ENCODE peak calls at places on chromosomes 2 and 18, in nine cellular contexts. W is HCT116; Y is fibroblast of lung; K is heart right ventricle; T is CD8-positive, alpha-beta T cell; V is small intestine; F is HepG2; Q is suprapubic skin; L is gastrocnemius medialis. H is an unnamed sample. For H3K4me1, the result is how much of the 10 kb centered on the place peaks cover.

GRCh38 chr2:224591245-224591644 is 6.1 kb upstream of the CUL3 start:
- DNase-seq in W (no peak), Y (no peak), K (no peak), T (no peak), V (no peak), F (no peak), Q (no peak), L (no peak), H (no peak)

GRCh38 chr2:236753611-236754010 is 184.0 kb downstream of the ACKR3 start:
- DNase-seq in W (no peak), Y (no peak), K (no peak), T (no peak), V (no peak), F (no peak), Q (no peak), L (no peak), H (no peak)

GRCh38 chr2:95325026-95325425 is 27.9 kb downstream of the KCNIP3 start:
- DNase-seq in W (no peak), Y (no peak), K (peak), T (no peak), V (no peak), F (no peak), Q (no peak), L (no peak), H (no peak)

GRCh38 chr18:28108801-28109200 is 68.1 kb downstream of the CDH2 start:
- DNase-seq in W (no peak), Y (peak), K (no peak), T (no peak), V (no peak), F (no peak), Q (no peak), L (no peak), H (peak)

GRCh38 chr2:147499785-147500184 is 345.0 kb upstream of the ACVR2A start:
- DNase-seq in W (no peak), Y (no peak), K (no peak), T (no peak), V (peak), F (no peak), Q (no peak), L (no peak), H (no peak)

GRCh38 chr2:38405917-38406596 is 29.0 kb upstream of the ATL2 start:
- DNase-seq in W (no peak), Y (no peak), K (no peak), T (no peak), V (no peak), F (peak), Q (no peak), L (no peak), H (no peak)

GRCh38 chr2:20612835-20613341 is 38.0 kb downstream of the HS1BP3 start:
- DNase-seq in W (no peak), Y (no peak), K (no peak), T (no peak), V (no peak), F (no peak), Q (no peak), L (no peak), H (no peak)

GRCh38 chr2:74227646-74228045 is 29.2 kb downstream of the MTHFD2 start:
- DNase-seq in W (no peak), Y (no peak), K (no peak), T (no peak), V (no peak), F (peak), Q (no peak), L (no peak), H (no peak)

GRCh38 chr2:84786601-84787000 is 94.3 kb downstream of the TRABD2A start:
- DNase-seq in W (no peak), Y (no peak), K (no peak), T (no peak), V (no peak), F (no peak), Q (no peak), L (no peak), H (no peak)

GRCh38 chr2:119487434-119488244 is 36.6 kb downstream of the SCTR start:
- DNase-seq in W (no peak), Y (no peak), K (no peak), T (no peak), V (peak), F (peak), Q (no peak), L (no peak), H (no peak)

GRCh38 chr18:46591821-46592391 is 65.1 kb downstream of the LOXHD1 start:
- DNase-seq in W (no peak), Y (no peak), K (no peak), T (no peak), V (no peak), F (peak), Q (no peak), L (no peak), H (no peak)

GRCh38 chr2:39787950-39788349 is 8.9 kb upstream of the THUMPD2 start:
- DNase-seq in W (no peak), Y (no peak), K (no peak), T (no peak), V (no peak), F (no peak), Q (no peak), L (no peak), H (no peak)

GRCh38 chr2:104849618-104850097 is 4.3 kb upstream of the POU3F3 start:
- DNase-seq in W (peak), Y (peak), K (peak), T (peak), V (peak), F (peak), Q (no peak), L (no peak), H (peak)

GRCh38 chr2:96665083-96665569 is 22.6 kb downstream of the FER1L5 start:
- DNase-seq in W (peak), Y (peak), K (no peak), T (no peak), V (no peak), F (peak), Q (no peak), L (peak), H (peak)

GRCh38 chr18:52348209-52348608 is 8.2 kb downstream of the DCC start:
- DNase-seq in W (no peak), Y (peak), K (no peak), T (no peak), V (peak), F (peak), Q (no peak), L (no peak), H (no peak)

GRCh38 chr2:44912660-44913059 is 28.8 kb upstream of the SIX3 start:
- DNase-seq in W (no peak), Y (peak), K (no peak), T (no peak), V (no peak), F (no peak), Q (no peak), L (peak), H (peak)

GRCh38 chr2:48415765-48416515 is 114.0 kb upstream of the STON1 start:
- DNase-seq in W (no peak), Y (no peak), K (no peak), T (no peak), V (no peak), F (peak), Q (no peak), L (no peak), H (no peak)

GRCh38 chr2:26185304-26185928 is 12.5 kb downstream of the GAREM2 start:
- DNase-seq in W (no peak), Y (no peak), K (no peak), T (no peak), V (no peak), F (no peak), Q (no peak), L (no peak), H (no peak)

GRCh38 chr2:188307850-188308283 is 16.2 kb downstream of the GULP1 start:
- DNase-seq in W (no peak), Y (no peak), K (no peak), T (no peak), V (no peak), F (no peak), Q (no peak), L (no peak), H (no peak)

GRCh38 chr18:21857871-21858270 is 117.3 kb downstream of the MIB1 start:
- DNase-seq in W (no peak), Y (no peak), K (no peak), T (no peak), V (no peak), F (no peak), Q (no peak), L (no peak), H (no peak)

GRCh38 chr2:112150447-112150846 is 12.3 kb downstream of the FBLN7 start:
- DNase-seq in W (no peak), Y (peak), K (no peak), T (no peak), V (no peak), F (no peak), Q (no peak), L (no peak), H (no peak)

GRCh38 chr2:88540346-88540745 is 86.9 kb downstream of the EIF2AK3 start:
- DNase-seq in W (no peak), Y (peak), K (no peak), T (no peak), V (no peak), F (no peak), Q (no peak), L (no peak), H (peak)

GRCh38 chr18:69102959-69103358 is 297.7 kb upstream of the DOK6 start:
- DNase-seq in W (peak), Y (peak), K (no peak), T (no peak), V (no peak), F (no peak), Q (no peak), L (no peak), H (no peak)

GRCh38 chr2:180907731-180908130 is 72.7 kb upstream of the UBE2E3 start:
- DNase-seq in W (no peak), Y (peak), K (no peak), T (no peak), V (no peak), F (no peak), Q (no peak), L (no peak), H (no peak)

GRCh38 chr2:158718851-158719250 is 76.3 kb upstream of the DAPL1 start:
- DNase-seq in W (no peak), Y (peak), K (no peak), T (no peak), V (no peak), F (no peak), Q (no peak), L (no peak), H (no peak)

GRCh38 chr2:120516323-120517314 is 170.7 kb downstream of the INHBB start:
- DNase-seq in W (no peak), Y (no peak), K (no peak), T (no peak), V (no peak), F (peak), Q (no peak), L (no peak), H (no peak)

GRCh38 chr2:70702711-70703395 is 65.1 kb downstream of the ADD2 start:
- DNase-seq in W (no peak), Y (no peak), K (no peak), T (no peak), V (no peak), F (no peak), Q (no peak), L (no peak), H (no peak)

GRCh38 chr18:11149441-11150270 is at the start of gene PIEZO2:
- DNase-seq in W (no peak), Y (peak), K (peak), T (no peak), V (peak), F (peak), Q (peak), L (peak), H (peak)

GRCh38 chr2:101969723-101970122 is 22.0 kb upstream of the IL1R2 start:
- DNase-seq in W (no peak), Y (no peak), K (no peak), T (no peak), V (no peak), F (no peak), Q (no peak), L (no peak), H (no peak)

DNA sequence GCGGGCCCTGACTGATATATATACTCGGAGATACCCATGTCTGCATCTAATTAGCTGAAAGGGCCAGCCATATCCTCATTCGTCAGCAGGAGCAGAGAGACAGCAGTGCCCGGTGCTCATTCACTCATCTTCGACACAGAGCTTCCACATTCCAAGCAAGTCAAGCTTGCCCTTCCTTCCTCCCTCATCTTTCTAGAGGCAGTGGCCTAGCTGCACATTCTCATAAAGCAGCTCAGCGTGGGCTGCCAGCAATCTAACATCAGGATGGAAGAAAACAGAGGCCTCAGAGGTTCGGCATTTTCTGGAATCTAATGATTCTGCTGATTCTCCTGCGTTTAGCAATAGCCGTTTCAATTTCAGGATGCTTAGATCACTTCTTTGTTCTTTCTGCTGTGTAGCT is 68.8 kb downstream of the CLHC1 start:
- DNase-seq in W (no peak), Y (peak), K (no peak), T (no peak), V (no peak), F (no peak), Q (no peak), L (no peak), H (no peak)
- H3K27ac ChIP-seq in W (no peak), Y (peak), K (peak), T (no peak), V (no peak), F (no peak), Q (peak), L (no peak), H (no peak)

GRCh38 chr2:46559257-46559656 is 79.9 kb downstream of the TMEM247 start:
- DNase-seq in W (no peak), Y (no peak), K (no peak), T (no peak), V (no peak), F (no peak), Q (no peak), L (no peak), H (no peak)
- H3K4me1 ChIP-seq in W (under half), Y (under half), K (half or more), T (under half), V (under half), F (under half), Q (under half), L (half or more), H (half or more)

DNA sequence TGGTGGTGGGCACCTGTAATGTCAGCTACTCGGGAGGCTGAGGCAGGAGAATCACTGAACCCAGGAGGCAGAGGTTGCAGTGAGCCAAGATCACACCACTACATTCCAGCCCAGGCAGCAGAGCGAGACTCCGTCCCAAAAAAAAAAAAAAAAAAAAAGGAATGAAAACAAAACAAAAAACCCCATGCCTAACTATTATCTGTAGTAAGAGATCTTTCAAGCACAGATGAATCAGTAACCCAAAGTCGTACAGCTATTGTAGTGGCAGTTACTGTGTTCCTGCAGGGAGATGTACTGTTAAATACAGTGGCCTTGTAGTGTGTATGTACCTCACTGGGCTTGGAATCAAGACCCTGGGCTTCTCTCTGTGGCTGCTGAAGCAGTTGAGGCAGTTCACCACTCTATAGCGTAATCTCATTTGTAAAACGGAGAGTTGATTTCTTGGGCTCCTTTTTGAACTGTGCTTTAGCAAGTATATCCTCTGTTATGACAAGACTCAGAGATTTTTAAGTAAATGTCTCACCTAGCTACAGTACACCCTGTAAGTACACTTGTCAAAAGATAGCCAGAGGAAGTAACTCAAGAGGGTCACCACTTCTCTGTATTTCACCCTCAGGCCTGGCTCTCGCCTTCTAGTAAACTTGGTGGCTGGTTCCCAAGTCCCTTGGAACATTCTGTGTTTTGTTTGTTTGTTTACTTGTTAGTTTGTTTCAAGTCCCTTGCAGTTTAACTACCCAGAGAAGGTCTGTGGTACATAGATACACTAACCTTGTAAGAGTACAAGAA is 109.6 kb upstream of the FOSL2 start:
- DNase-seq in W (no peak), Y (peak), K (no peak), T (no peak), V (no peak), F (no peak), Q (no peak), L (peak), H (no peak)
- H3K27ac ChIP-seq in W (no peak), Y (no peak), K (no peak), T (no peak), V (no peak), F (no peak), Q (no peak), L (no peak), H (no peak)

GRCh38 chr2:30583204-30583749 is 136.2 kb downstream of the LCLAT1 start:
- DNase-seq in W (no peak), Y (no peak), K (no peak), T (no peak), V (no peak), F (no peak), Q (no peak), L (no peak), H (no peak)
- H3K4me1 ChIP-seq in W (under half), Y (under half), K (under half), T (under half), V (under half), F (under half), Q (under half), L (under half), H (under half)

DNA sequence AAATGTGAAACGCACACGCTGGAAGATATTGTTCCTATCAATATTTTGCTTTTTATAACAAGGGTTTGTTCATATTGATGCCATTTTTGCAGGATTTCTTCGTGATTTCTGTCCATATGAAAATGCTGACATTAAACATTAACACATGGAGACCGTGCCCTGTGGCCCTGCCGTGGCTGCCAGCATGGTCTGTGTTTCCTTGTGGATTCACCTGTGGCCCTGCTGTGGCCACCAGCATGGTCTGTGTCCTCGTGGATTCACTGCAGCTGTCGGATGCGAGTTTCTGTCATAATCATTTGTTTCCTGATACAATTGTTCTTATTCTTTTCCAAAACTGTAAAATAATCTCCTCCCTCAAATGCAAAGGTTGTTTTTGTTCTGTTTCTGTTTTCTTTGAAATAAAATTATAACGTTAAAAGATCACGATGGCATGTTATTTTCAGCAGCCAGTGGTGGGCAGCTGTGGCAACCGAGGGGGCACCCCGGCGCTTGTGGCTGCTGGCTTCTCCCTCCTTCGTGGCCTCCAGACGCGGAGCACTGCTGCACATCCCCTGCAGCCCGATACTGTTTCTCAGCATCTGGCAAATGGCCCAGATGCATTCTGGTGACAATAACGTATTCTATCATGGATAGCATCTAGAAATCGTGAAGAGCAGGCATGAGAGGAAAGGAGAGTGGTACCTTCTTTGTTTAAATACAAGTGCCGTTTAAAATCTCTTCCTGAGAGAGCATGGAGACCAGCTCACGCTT is 143.5 kb downstream of the PTGR3 start:
- DNase-seq in W (no peak), Y (no peak), K (no peak), T (no peak), V (no peak), F (no peak), Q (no peak), L (no peak), H (no peak)
- H3K27ac ChIP-seq in W (no peak), Y (no peak), K (no peak), T (no peak), V (no peak), F (no peak), Q (no peak), L (no peak), H (no peak)